ENCODE peak calls at places on chromosomes 1 and 21, in four cellular contexts. G is K562, Z is pancreas, K is GM20000. C is an unnamed sample.

GRCh38 chr1:22636369-22636768 is at the start of gene C1QA:
- DNase-seq in Z (no peak), G (no peak), K (no peak), C (peak; percentile 91)

GRCh38 chr21:34841154-34841553 is 172.4 kb downstream of the CLIC6 start:
- DNase-seq in K (no peak), Z (no peak), G (no peak), C (no peak)

GRCh38 chr1:183484254-183484653 is 12.0 kb downstream of the SMG7 start:
- DNase-seq in Z (no peak), K (no peak), G (no peak), C (no peak)

GRCh38 chr1:212608956-212609700 is 567 bp downstream of the ATF3 start:
- DNase-seq in Z (peak; percentile 68), G (peak; percentile 64), K (peak; percentile 75), C (peak; percentile 89)

GRCh38 chr1:226708342-226708780 is 30.7 kb downstream of the ITPKB start:
- DNase-seq in G (no peak), Z (no peak), K (no peak), C (no peak)

GRCh38 chr21:28431022-28431421 is 561.7 kb downstream of the LTN1 start:
- DNase-seq in G (no peak), K (no peak), Z (no peak), C (no peak)

GRCh38 chr1:6880951-6881690 is 95.9 kb downstream of the CAMTA1 start:
- DNase-seq in K (no peak), G (no peak), Z (no peak), C (no peak)

GRCh38 chr1:22773981-22774471 is 63.4 kb downstream of the EPHB2 start:
- DNase-seq in G (no peak), Z (no peak), K (no peak), C (peak; percentile 75)

GRCh38 chr1:151693057-151693651 is 23.4 kb downstream of the CELF3 start:
- DNase-seq in G (peak; percentile 32), K (no peak), Z (no peak), C (no peak)

GRCh38 chr1:82837261-82837660 is 1036.5 kb downstream of the ADGRL2 start:
- DNase-seq in K (no peak), Z (no peak), G (no peak), C (no peak)

GRCh38 chr1:3244539-3245315 is 175.7 kb downstream of the PRDM16 start:
- DNase-seq in Z (no peak), K (no peak), G (no peak), C (no peak)

GRCh38 chr21:22263890-22264289 is 1265.7 kb downstream of the NCAM2 start:
- DNase-seq in Z (no peak), K (no peak), G (no peak), C (no peak)

GRCh38 chr21:21200103-21200938 is 202.1 kb downstream of the NCAM2 start:
- DNase-seq in G (peak; percentile 79), Z (no peak), K (no peak), C (no peak)

GRCh38 chr1:219659005-219659632 is 46.2 kb upstream of the ZC3H11B start:
- DNase-seq in G (no peak), K (no peak), Z (no peak), C (no peak)

GRCh38 chr1:59236949-59237545 is 59.8 kb upstream of the FGGY start:
- DNase-seq in K (no peak), G (no peak), Z (no peak), C (no peak)

GRCh38 chr1:226624526-226624925 is 76.0 kb downstream of the STUM start:
- DNase-seq in Z (no peak), G (no peak), K (no peak), C (no peak)

GRCh38 chr21:45539046-45539795 is 3.0 kb downstream of the SLC19A1 start:
- DNase-seq in Z (no peak), K (no peak), G (no peak), C (peak; percentile 71)

GRCh38 chr1:90000934-90001676 is 6.2 kb downstream of the ZNF326 start:
- DNase-seq in G (no peak), Z (no peak), K (no peak), C (no peak)
- TF ChIP-seq CTCF in G (peak; percentile 48), Z (no peak), K (no peak), C (no peak)

GRCh38 chr1:25501235-25502058 is 42.0 kb upstream of the LDLRAP1 start:
- DNase-seq in Z (peak; percentile 17), K (no peak), G (no peak), C (no peak)
- TF ChIP-seq CTCF in Z (no peak), K (peak; percentile 20), G (peak; percentile 68), C (no peak)

DNA sequence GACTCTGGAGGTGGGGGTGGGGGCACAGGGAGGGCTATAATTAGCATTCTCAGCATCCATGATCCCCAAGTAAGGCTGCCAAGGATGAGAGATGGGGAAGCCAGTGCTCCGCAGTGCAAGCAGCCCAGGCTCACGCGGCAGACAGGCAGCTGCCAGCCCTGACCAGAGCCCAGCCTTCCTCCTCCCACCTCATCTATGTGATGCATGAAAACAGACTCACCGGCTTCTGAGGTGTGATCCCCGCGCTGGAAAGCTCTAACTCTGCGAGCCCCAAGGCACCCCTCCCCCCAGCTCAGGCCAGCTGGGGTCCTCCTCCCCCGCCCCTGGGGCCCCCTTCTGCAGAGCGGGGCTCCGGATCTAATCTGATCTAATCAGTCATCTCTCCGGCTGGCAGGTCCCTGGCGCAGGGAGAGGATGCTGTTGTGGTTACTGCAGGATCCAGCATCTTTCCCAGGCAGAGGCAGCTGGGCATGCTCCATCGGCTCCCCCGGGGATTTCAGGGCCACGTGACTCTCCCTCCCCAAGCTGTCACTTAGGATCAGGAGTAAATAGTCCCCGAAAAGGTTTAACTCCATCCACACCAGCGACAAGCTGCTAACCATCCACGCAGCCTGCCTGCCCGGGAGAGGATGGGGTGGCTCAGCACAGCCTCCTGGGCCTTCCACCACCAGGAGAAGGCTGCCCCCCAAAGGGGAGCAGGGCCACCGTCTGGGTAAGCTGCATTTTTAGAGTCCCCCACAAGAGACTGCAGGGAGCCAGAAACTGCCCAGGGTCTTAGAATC is at the start of gene PLEKHA6:
- DNase-seq in Z (no peak), K (no peak), G (peak; percentile 42), C (peak; percentile 88)
- TF ChIP-seq CTCF in Z (no peak), K (no peak), G (peak; percentile 50), C (no peak)

DNA sequence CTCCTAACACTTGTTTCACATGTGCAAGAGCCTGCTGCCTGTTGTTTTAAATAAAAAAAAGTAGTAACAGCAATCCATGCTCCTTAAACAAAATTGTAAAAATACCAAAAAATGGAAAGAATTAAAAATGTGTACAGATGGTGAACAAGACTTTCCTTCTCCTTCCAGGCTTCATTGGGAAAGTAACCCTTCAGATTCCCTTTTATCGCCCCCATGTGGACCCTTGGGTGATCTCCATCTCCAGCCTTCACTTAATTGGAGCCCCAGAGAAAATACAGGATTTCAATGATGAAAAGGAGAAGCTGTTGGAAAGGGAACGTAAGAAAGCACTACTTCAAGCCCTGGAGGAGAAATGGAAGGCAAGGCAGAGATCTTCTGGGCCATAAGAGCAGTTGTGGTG is 14.2 kb downstream of the VPS13D start:
- DNase-seq in K (peak; percentile 37), G (peak; percentile 53), Z (no peak), C (no peak)
- TF ChIP-seq CTCF in K (peak; percentile 36), G (peak; percentile 68), Z (no peak), C (peak; percentile 6)

GRCh38 chr1:224734261-224734935 is 118.3 kb downstream of the CNIH3 start:
- DNase-seq in K (no peak), G (peak; percentile 35), Z (no peak), C (no peak)
- TF ChIP-seq CTCF in K (no peak), G (peak; percentile 61), Z (no peak), C (no peak)

GRCh38 chr1:66893712-66894111 is 30.9 kb downstream of the DNAI4 start:
- DNase-seq in K (no peak), Z (no peak), G (no peak), C (no peak)
- TF ChIP-seq CTCF in K (no peak), Z (no peak), G (no peak), C (no peak)

DNA sequence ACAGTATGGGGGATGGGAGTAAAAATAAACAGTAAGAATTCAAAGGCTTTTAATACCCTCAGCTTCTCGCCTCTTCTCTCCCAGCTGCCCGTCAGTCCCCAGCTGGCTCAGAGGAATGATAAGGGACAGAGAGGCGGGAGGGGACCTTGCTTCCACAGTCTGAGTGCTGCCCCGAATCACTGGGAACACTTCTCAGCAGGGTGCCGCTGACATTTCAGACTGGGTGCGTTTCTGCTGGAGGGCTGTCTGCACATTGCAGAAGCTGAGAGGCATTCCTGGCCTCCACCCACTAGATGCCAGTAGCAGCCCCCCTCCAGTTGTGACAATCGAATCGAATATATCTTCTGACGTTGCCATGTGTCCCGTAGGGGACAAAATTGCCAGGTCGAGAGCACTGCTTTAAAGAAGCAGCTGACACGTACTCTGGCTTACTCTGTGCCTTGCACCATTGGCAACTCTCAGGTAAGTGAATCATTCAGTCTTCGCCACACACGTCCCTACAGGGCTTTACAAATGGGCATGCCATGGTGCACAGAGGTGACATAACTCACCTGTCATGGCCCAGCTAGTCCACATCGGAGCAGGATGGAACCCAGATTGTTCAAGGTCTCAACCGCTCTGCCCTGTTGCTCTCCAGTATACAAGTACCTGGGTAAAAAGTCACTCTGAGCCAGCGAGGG is 23.9 kb downstream of the CTNNBIP1 start:
- DNase-seq in Z (no peak), G (peak; percentile 40), K (no peak), C (no peak)
- TF ChIP-seq CTCF in Z (no peak), G (no peak), K (no peak), C (no peak)